ENCODE peak calls at places on chromosome 11, in four cellular contexts. A, D, L and N are unnamed samples.

GRCh38 chr11:61827573-61828378 is at the start of gene FADS2:
- DNase-seq in A (peak), D (peak), L (peak), N (peak)

GRCh38 chr11:126355926-126356897 is 726 bp downstream of the ST3GAL4 start:
- DNase-seq in A (peak), D (no peak), L (peak), N (peak)

GRCh38 chr11:58434217-58434616 is 6.3 kb upstream of the OR5B2 start:
- DNase-seq in A (no peak), D (no peak), L (no peak), N (no peak)

GRCh38 chr11:123405123-123405592 is 24.9 kb upstream of the GRAMD1B start:
- DNase-seq in A (no peak), D (no peak), L (peak), N (no peak)

GRCh38 chr11:83459802-83460201 is 173.6 kb upstream of the CCDC90B start:
- DNase-seq in A (no peak), D (no peak), L (no peak), N (no peak)

GRCh38 chr11:129354688-129355087 is 21.0 kb upstream of the BARX2 start:
- DNase-seq in A (no peak), D (no peak), L (no peak), N (no peak)

GRCh38 chr11:59062602-59063529 is 23.2 kb upstream of the GLYATL1B start:
- DNase-seq in A (no peak), D (no peak), L (no peak), N (no peak)

GRCh38 chr11:116454020-116454645 is 318.7 kb downstream of the BUD13 start:
- DNase-seq in A (peak), D (peak), L (no peak), N (peak)

GRCh38 chr11:22193348-22194051 is 615 bp downstream of the ANO5 start:
- DNase-seq in A (peak), D (peak), L (peak), N (no peak)

GRCh38 chr11:36699271-36699670 is 101.2 kb upstream of the RAG2 start:
- DNase-seq in A (no peak), D (no peak), L (no peak), N (peak)

GRCh38 chr11:70532066-70532440 is 133.7 kb downstream of the CTTN start:
- DNase-seq in A (no peak), D (no peak), L (peak), N (no peak)

GRCh38 chr11:3148255-3148989 is 16.7 kb downstream of the OSBPL5 start:
- DNase-seq in A (no peak), D (no peak), L (no peak), N (no peak)

GRCh38 chr11:75024764-75025211 is 36.1 kb downstream of the NEU3 start:
- DNase-seq in A (no peak), D (no peak), L (no peak), N (no peak)

GRCh38 chr11:13118194-13118593 is 109.1 kb downstream of the RASSF10 start:
- DNase-seq in A (no peak), D (no peak), L (no peak), N (no peak)